ENCODE peak calls at places on chromosome 19, in ten cellular contexts. D, M, W, K, C, P, A, Y, T and N are unnamed samples. For H3K4me1, the result is how much of the 10 kb centered on the place peaks cover.

GRCh38 chr19:17948474-17948966 is 15.7 kb downstream of the CCDC124 start:
- DNase-seq in Y (no peak), C (no peak), T (no peak), D (no peak), M (no peak), P (no peak), W (no peak), A (no peak), K (no peak), N (no peak)

GRCh38 chr19:55044286-55044685 is 6.2 kb upstream of the GP6 start:
- DNase-seq in T (no peak), C (no peak), M (no peak), D (no peak), W (no peak), K (no peak), A (no peak), P (peak), Y (no peak), N (no peak)

GRCh38 chr19:57675881-57676280 is 5.9 kb upstream of the ZNF551 start:
- DNase-seq in A (no peak), W (no peak), D (no peak), P (no peak), T (no peak), Y (no peak), C (no peak), M (no peak), K (no peak), N (no peak)

GRCh38 chr19:19545128-19545591 is 7.1 kb downstream of the CILP2 start:
- DNase-seq in A (no peak), W (no peak), M (no peak), C (no peak), P (peak), D (no peak), T (no peak), K (no peak), Y (no peak), N (no peak)

GRCh38 chr19:11125994-11126685 is 29.4 kb downstream of the SPC24 start:
- DNase-seq in D (peak), C (peak), P (peak), Y (peak), A (peak), K (peak), W (peak), M (peak), T (peak), N (peak)

GRCh38 chr19:17183858-17184271 is 31.3 kb upstream of the USE1 start:
- DNase-seq in P (no peak), C (no peak), K (no peak), A (no peak), Y (no peak), W (no peak), M (no peak), D (no peak), T (no peak), N (no peak)

GRCh38 chr19:27733551-27734266 is 1479.2 kb downstream of the UQCRFS1 start:
- DNase-seq in T (no peak), P (no peak), D (no peak), A (no peak), Y (no peak), M (no peak), C (no peak), W (no peak), K (no peak), N (no peak)

GRCh38 chr19:33459691-33460090 is 61.9 kb downstream of the PEPD start:
- DNase-seq in W (no peak), P (no peak), M (no peak), Y (no peak), T (peak), D (peak), K (no peak), C (no peak), A (no peak), N (peak)

GRCh38 chr19:13169769-13170168 is 19.6 kb downstream of the IER2 start:
- DNase-seq in Y (no peak), M (peak), D (no peak), C (no peak), K (no peak), W (no peak), A (no peak), T (no peak), P (no peak), N (no peak)

GRCh38 chr19:3721131-3721899 is 13.1 kb downstream of the TJP3 start:
- DNase-seq in W (peak), K (peak), P (peak), M (peak), D (peak), A (no peak), Y (no peak), T (peak), C (peak), N (peak)

GRCh38 chr19:7903244-7904073 is at the start of gene MAP2K7:
- DNase-seq in D (peak), C (peak), Y (peak), M (peak), A (peak), P (peak), T (peak), W (peak), K (peak), N (peak)

GRCh38 chr19:10289836-10290438 is at the start of gene ICAM5:
- DNase-seq in W (no peak), K (no peak), P (no peak), C (no peak), Y (no peak), T (peak), D (no peak), A (no peak), M (peak), N (no peak)

DNA sequence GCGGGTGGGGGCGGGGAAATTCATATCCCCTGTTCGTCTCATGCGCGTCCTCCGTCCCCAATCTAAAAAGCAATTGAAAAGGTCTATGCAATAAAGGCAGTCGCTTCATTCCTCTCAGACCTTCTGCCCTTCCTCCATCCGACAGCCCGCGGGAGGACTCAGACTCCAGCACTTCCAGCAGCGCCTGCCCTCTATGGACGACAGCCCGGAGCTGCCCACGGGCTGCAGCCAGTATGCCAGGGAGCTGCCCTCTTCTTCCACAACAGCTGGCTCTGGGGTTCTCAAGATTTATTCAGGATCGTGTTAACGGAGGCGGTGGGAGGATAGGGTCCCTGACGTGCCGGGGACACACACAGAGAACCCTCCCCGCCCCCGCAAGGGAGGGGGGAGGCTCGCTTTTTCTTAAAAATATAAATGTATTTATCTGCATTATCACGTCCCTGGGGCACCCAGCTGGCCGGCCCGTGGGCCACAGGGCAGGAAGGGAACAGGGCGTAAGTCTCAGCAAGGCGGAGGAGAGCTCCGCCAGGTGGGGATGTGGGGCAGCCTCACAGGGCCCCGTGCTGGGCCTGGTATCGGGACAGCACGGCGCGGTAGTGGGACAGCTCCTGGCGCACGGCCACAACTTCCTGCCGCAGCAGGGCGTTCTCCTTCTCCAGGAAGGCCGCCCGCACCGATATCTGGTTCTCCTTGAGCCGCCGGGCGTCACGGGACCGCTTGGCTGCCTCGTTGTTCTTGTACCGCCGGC is 6.7 kb downstream of the DBP start:
- DNase-seq in T (peak), W (peak), P (peak), M (no peak), K (no peak), C (peak), D (peak), Y (no peak), A (peak), N (peak)
- TF ChIP-seq CTCF in T (no peak), W (peak), P (no peak), M (no peak), K (no peak), C (no peak), D (peak), Y (peak), A (peak), N (no peak)

DNA sequence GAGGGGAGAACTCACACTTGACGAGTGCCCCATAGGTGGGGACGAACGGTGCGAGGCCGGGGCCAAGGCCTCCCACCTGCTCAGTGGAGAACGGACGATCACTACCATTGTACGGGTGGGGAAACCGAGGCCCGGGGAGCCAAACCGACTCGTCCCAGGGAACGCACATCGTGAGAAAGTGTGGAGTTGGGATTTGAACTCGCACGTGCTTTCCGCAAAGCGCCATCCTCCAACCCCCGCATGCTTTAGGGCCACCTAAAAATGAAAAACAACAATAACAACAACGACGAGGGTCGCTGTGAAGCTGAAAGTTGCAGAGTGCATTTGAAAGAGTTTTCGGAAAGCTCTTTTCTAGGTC is 458 bp downstream of the ARHGEF1 start:
- DNase-seq in M (no peak), D (no peak), K (no peak), P (no peak), A (no peak), Y (no peak), C (no peak), T (no peak), W (no peak), N (no peak)
- H3K4me1 ChIP-seq in M (under half), D (under half), K (half or more), P (under half), A (under half), Y (under half), C (under half), T (half or more), W (under half), N (under half)

GRCh38 chr19:6059396-6059947 is 50.8 kb downstream of the RFX2 start:
- DNase-seq in W (no peak), Y (no peak), T (no peak), M (no peak), P (peak), D (no peak), K (no peak), A (no peak), C (no peak), N (peak)

GRCh38 chr19:6056801-6057650 is 53.3 kb downstream of the RFX2 start:
- DNase-seq in T (no peak), A (peak), K (peak), D (peak), P (peak), M (peak), Y (no peak), C (peak), W (peak), N (peak)

GRCh38 chr19:6058411-6059201 is 51.7 kb downstream of the RFX2 start:
- DNase-seq in P (peak), T (no peak), K (no peak), A (no peak), Y (no peak), D (no peak), M (no peak), W (no peak), C (no peak), N (peak)

GRCh38 chr19:6056282-6056741 is 54.0 kb downstream of the RFX2 start:
- DNase-seq in Y (no peak), C (no peak), D (no peak), A (no peak), T (no peak), K (peak), P (peak), M (no peak), W (peak), N (peak)

GRCh38 chr19:6057651-6058365 is 52.5 kb downstream of the RFX2 start:
- DNase-seq in K (no peak), C (no peak), D (no peak), M (no peak), A (no peak), W (no peak), P (peak), Y (no peak), T (no peak), N (peak)
- H3K4me3 ChIP-seq in K (no peak), C (peak), D (no peak), M (no peak), A (no peak), W (no peak), P (no peak), Y (no peak), T (no peak), N (no peak)

GRCh38 chr19:46926201-46927071 is 65.6 kb downstream of the ARHGAP35 start:
- DNase-seq in Y (no peak), A (no peak), M (peak), T (no peak), W (no peak), K (no peak), D (no peak), P (no peak), C (no peak), N (no peak)

GRCh38 chr19:46927106-46927505 is 66.3 kb downstream of the ARHGAP35 start:
- DNase-seq in M (no peak), K (no peak), T (no peak), D (no peak), W (no peak), A (no peak), Y (no peak), C (no peak), P (no peak), N (no peak)

GRCh38 chr19:46931197-46931596 is 70.4 kb downstream of the ARHGAP35 start:
- DNase-seq in A (no peak), W (no peak), C (no peak), Y (no peak), T (no peak), P (no peak), K (no peak), M (no peak), D (no peak), N (no peak)

GRCh38 chr19:46927893-46928292 is 67.1 kb downstream of the ARHGAP35 start:
- DNase-seq in T (no peak), K (no peak), A (no peak), W (no peak), M (no peak), D (no peak), P (no peak), Y (no peak), C (no peak), N (no peak)

DNA sequence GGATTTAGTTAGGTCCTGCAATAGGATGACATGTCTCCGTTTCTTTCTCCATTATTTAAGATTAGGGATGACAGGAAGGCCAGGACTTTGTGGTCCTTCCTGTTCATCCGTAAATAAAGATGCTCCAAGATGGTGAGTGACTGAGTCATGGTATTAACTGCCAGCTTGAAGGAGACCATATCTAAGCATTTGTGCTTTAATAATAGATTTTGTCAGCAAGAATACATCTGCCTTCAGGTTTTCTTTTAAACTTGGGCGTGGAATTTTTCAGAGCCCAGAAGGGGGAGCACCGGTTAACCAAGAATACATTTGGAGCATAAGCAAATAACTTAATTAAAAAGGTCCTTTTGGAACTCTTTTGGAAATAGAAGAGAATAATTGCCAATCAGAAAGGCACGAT is 68.2 kb downstream of the ARHGAP35 start:
- DNase-seq in W (no peak), C (no peak), Y (no peak), M (peak), A (no peak), K (no peak), P (no peak), T (no peak), D (no peak), N (no peak)
- TF ChIP-seq CTCF in W (peak), C (no peak), Y (no peak), M (peak), A (no peak), K (no peak), P (no peak), T (no peak), D (peak), N (no peak)

GRCh38 chr19:1396019-1396767 is 5.1 kb downstream of the GAMT start:
- DNase-seq in M (no peak), Y (no peak), P (peak), T (no peak), W (no peak), A (peak), C (no peak), D (no peak), K (no peak), N (no peak)
- H3K4me1 ChIP-seq in M (under half), Y (under half), P (under half), T (under half), W (under half), A (under half), C (under half), D (under half), K (under half), N (under half)

GRCh38 chr19:44775676-44776240 is 1.9 kb upstream of the CBLC start:
- DNase-seq in M (no peak), Y (no peak), T (no peak), W (no peak), A (no peak), C (no peak), D (no peak), K (no peak), P (no peak), N (no peak)

GRCh38 chr19:44779150-44779549 is 1.5 kb downstream of the CBLC start:
- DNase-seq in A (no peak), W (no peak), Y (no peak), P (no peak), M (no peak), C (no peak), T (no peak), K (no peak), D (no peak), N (no peak)

GRCh38 chr19:44776402-44777096 is 1.1 kb upstream of the CBLC start:
- DNase-seq in W (no peak), K (no peak), P (no peak), T (no peak), Y (no peak), M (peak), D (no peak), C (no peak), A (no peak), N (no peak)

GRCh38 chr19:44774614-44775013 is 3.1 kb upstream of the CBLC start:
- DNase-seq in W (peak), T (no peak), C (no peak), K (no peak), M (peak), Y (no peak), D (no peak), P (no peak), A (no peak), N (no peak)

GRCh38 chr19:44777715-44778347 is at the start of gene CBLC:
- DNase-seq in A (no peak), W (peak), T (no peak), K (peak), D (peak), C (no peak), Y (no peak), M (peak), P (peak), N (no peak)
- H3K4me3 ChIP-seq in A (no peak), W (peak), T (no peak), K (peak), D (no peak), C (no peak), Y (no peak), M (peak), P (peak), N (no peak)

GRCh38 chr19:2719232-2719735 is 1.9 kb downstream of the DIRAS1 start:
- DNase-seq in P (no peak), D (no peak), T (no peak), M (no peak), A (no peak), Y (no peak), W (no peak), K (no peak), C (no peak), N (no peak)
- TF ChIP-seq CTCF in P (no peak), D (no peak), T (no peak), M (no peak), A (no peak), Y (no peak), W (no peak), K (no peak), C (no peak), N (no peak)

GRCh38 chr19:4980838-4981680 is 12.1 kb downstream of the KDM4B start:
- DNase-seq in Y (no peak), M (no peak), P (no peak), T (no peak), A (no peak), K (no peak), D (peak), C (peak), W (no peak), N (no peak)

GRCh38 chr19:4983346-4984105 is 14.6 kb downstream of the KDM4B start:
- DNase-seq in M (no peak), T (no peak), A (no peak), D (no peak), C (peak), K (no peak), W (no peak), P (no peak), Y (no peak), N (no peak)

GRCh38 chr19:4980087-4980486 is 11.2 kb downstream of the KDM4B start:
- DNase-seq in M (no peak), P (no peak), T (no peak), Y (no peak), D (no peak), K (no peak), A (peak), C (no peak), W (no peak), N (no peak)

GRCh38 chr19:4979211-4979807 is 10.4 kb downstream of the KDM4B start:
- DNase-seq in C (peak), M (no peak), Y (no peak), P (no peak), T (no peak), W (no peak), D (no peak), A (peak), K (no peak), N (no peak)

DNA sequence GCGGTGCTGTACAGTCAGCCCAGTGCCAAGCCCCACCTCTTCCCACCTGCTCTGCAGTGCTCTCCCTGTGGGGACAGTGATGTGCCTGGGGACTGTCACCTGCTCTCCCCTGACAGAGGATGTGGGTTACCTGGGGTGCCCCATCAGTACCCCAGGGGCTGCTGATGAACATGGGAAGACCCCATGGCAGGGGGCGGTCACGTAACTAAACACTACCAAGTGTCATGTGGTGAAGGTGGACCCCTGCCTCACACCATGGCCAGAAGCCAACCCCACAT is 12.7 kb downstream of the KDM4B start:
- DNase-seq in T (no peak), A (no peak), K (no peak), M (no peak), Y (no peak), D (no peak), W (no peak), C (no peak), P (no peak), N (no peak)
- H3K4me1 ChIP-seq in T (half or more), A (half or more), K (under half), M (under half), Y (under half), D (under half), W (under half), C (half or more), P (under half), N (half or more)

GRCh38 chr19:34962281-34962944 is 1.6 kb downstream of the ZNF792 start:
- DNase-seq in C (no peak), T (no peak), A (no peak), P (no peak), D (peak), Y (no peak), W (no peak), M (peak), K (peak), N (no peak)
- H3K4me3 ChIP-seq in C (peak), T (peak), A (peak), P (peak), D (peak), Y (no peak), W (peak), M (peak), K (peak), N (peak)